ENCODE peak calls at places on chromosome 6, in six cellular contexts. S is HepG2, G is H1, P is GM12878, N is GM12891, H is K562. A is an unnamed sample.

GRCh38 chr6:156988276-156989158 is 211.3 kb downstream of the ARID1B start:
- DNase-seq in G (no peak), H (peak; percentile 83), P (peak; percentile 57), N (peak; percentile 21), S (peak; percentile 39), A (peak; percentile 19)

GRCh38 chr6:31737315-31738047 is 1.2 kb upstream of the CLIC1 start:
- DNase-seq in P (no peak), S (peak; percentile 99), H (peak; percentile 87), G (peak; percentile 49), N (no peak), A (no peak)

GRCh38 chr6:49551126-49551865 is 828 bp downstream of the C6orf141 start:
- DNase-seq in P (no peak), G (peak; percentile 73), N (peak; percentile 6), H (no peak), S (no peak), A (peak; percentile 8)

GRCh38 chr6:218153-219018 is 73.9 kb upstream of the DUSP22 start:
- DNase-seq in G (no peak), P (peak; percentile 83), H (no peak), N (no peak), S (no peak), A (peak; percentile 71)

GRCh38 chr6:312704-313485 is 20.6 kb downstream of the DUSP22 start:
- DNase-seq in H (no peak), S (no peak), N (no peak), G (no peak), P (no peak), A (no peak)

GRCh38 chr6:86456786-86457185 is 480.5 kb upstream of the HTR1E start:
- DNase-seq in S (no peak), N (no peak), G (no peak), P (no peak), H (no peak), A (no peak)

GRCh38 chr6:81609736-81610135 is 142.7 kb downstream of the TENT5A start:
- DNase-seq in H (no peak), G (no peak), S (no peak), P (no peak), N (no peak), A (no peak)

GRCh38 chr6:152164957-152165356 is 357.5 kb downstream of the ESR1 start:
- DNase-seq in G (no peak), S (no peak), P (no peak), N (no peak), H (no peak), A (no peak)

GRCh38 chr6:14463110-14463509 is 345.5 kb downstream of the CD83 start:
- DNase-seq in S (no peak), P (no peak), G (no peak), N (no peak), H (no peak), A (no peak)

GRCh38 chr6:25351485-25351884 is 72.3 kb downstream of the CARMIL1 start:
- DNase-seq in H (no peak), S (no peak), N (no peak), G (no peak), P (no peak), A (no peak)

GRCh38 chr6:71489736-71490135 is 201.1 kb downstream of the OGFRL1 start:
- DNase-seq in S (peak; percentile 47), G (no peak), P (no peak), N (no peak), H (no peak), A (no peak)

GRCh38 chr6:3526962-3527796 is 70.3 kb upstream of the SLC22A23 start:
- DNase-seq in S (no peak), G (no peak), H (no peak), N (no peak), P (no peak), A (no peak)

GRCh38 chr6:126600258-126600916 is 260.5 kb downstream of the CENPW start:
- DNase-seq in N (no peak), H (no peak), S (no peak), P (no peak), G (no peak), A (no peak)

GRCh38 chr6:41791984-41792383 is 4.5 kb downstream of the TOMM6 start:
- DNase-seq in G (no peak), S (no peak), P (no peak), N (no peak), H (no peak), A (no peak)
- TF ChIP-seq POLR2AphosphoS5 in G (no peak), S (peak; percentile 1), P (peak; percentile 41), N (peak; percentile 26), H (peak; percentile 34), A (no peak)

GRCh38 chr6:11397622-11398450 is 139.7 kb upstream of the TMEM170B start:
- DNase-seq in N (no peak), H (no peak), S (no peak), G (no peak), P (no peak), A (no peak)
- TF ChIP-seq POLR2A in N (no peak), H (no peak), S (no peak), G (no peak), P (no peak), A (no peak)

DNA sequence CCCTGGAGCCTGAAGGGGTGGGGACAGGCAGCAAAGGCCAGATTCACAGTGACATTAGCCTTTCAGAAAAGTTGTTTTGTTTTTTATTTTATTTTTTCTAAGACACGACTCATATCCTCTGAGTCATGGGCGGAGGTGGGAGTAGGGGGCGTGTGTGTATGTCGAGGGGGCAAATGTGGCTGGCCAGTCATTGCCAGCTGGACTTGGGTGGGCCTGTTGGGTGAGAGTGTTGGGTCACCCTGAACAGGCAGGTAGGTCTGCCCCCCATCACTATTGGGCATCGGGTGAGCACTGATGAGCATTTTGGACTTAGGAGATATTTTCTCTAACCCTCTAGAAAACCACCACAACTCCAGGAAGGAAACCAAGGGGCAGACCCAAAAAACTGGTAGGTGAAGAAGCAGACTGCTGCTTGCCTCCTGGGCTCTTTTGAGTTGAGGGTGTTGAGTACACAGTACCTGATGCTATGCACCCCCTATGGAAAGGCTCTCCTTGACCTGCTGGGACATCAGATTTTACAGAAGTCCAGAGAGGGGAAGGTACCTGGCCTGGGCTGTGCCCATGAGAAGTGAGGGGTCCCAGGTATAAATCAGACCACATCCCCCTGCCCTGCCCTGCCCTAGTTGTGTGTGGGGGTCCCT is 5.6 kb downstream of the SMIM29 start:
- DNase-seq in H (peak; percentile 38), G (no peak), P (no peak), S (no peak), N (no peak), A (no peak)
- TF ChIP-seq TAF1 in H (no peak), G (no peak), P (no peak), S (no peak), N (no peak), A (no peak)

DNA sequence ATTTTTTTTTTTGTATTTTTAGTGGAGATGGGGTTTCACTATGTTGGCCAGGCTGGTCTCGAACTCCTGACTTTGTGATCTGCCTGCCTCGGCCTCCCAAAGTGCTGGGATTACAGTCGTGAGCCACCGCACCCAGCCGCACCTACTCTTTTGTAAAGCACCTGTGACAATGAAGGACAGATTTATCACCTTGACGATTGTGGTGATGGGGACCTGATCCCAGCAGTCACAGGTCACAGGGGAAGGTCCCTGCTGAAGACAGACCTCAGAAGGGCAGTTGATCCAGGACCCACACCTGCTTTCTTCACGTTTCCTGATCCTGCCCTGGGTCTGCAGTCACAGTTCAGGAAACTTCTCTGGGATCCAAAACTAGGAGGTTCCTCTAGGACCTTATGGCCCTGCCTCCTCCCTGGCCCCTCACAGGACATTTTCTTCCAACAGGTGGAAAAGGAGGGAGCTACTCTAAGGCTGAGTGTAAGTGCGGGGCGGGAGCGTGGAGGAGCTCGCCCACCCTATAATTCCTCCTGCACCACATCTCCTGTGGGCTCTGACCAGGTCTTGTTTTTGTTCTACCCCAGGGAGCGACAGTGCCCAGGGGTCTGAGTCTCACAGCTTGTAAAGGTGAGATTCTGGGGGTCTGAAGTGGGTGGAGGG is 2.8 kb downstream of the HLA-E start:
- DNase-seq in S (no peak), P (no peak), N (no peak), H (no peak), G (no peak), A (no peak)
- TF ChIP-seq POLR2AphosphoS5 in S (no peak), P (peak; percentile 49), N (peak; percentile 63), H (no peak), G (no peak), A (no peak)

DNA sequence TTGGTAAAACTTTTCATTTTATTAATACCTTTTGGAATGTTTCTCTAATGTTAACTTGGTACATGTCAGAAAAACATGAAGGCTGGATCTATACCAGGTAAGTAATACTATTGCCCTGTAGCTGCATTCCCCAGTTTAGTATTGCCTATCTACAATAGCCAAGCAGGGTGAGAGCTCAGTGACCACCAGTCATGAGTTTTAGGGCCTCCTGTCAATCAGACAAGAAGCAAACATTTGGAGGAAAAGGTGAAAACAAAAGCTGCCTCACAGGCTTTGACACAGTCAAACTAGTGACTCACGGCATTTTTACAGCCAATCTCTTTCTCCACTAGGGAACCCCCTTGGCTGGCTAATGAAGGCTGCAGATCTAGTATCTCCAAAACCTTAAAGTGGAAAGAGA is 9.5 kb upstream of the CDC5L start:
- DNase-seq in P (no peak), S (peak; percentile 16), H (no peak), G (no peak), N (no peak), A (no peak)
- TF ChIP-seq POLR2A in P (no peak), S (no peak), H (no peak), G (no peak), N (no peak), A (no peak)

GRCh38 chr6:10759312-10759839 is 11.8 kb downstream of the TMEM14B start:
- DNase-seq in P (no peak), H (peak; percentile 78), G (no peak), S (peak; percentile 88), N (peak; percentile 13), A (no peak)
- TF ChIP-seq TAF1 in P (no peak), H (no peak), G (no peak), S (no peak), N (no peak), A (no peak)

DNA sequence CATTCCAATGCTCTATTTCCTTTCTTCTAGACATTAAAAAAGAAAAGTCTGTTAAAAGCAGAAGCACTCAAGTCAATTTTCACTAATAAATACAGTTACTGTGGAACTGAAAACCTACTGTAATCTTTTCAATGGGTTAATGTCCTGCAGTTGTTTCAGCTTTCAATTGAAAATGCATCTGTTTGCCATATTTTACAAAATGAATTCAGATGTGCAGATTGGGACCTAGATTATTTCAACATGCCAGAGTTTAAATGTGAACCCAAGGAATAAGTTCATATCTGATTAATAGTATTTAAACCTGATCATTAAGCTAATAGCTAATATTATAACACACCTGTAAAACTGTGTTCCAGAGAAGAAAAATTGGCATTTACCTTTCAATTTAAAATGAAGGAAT is 9.7 kb downstream of the SUPT3H start:
- DNase-seq in P (no peak), N (no peak), G (no peak), H (no peak), S (no peak), A (no peak)
- TF ChIP-seq POLR2AphosphoS5 in P (no peak), N (no peak), G (no peak), H (no peak), S (no peak), A (no peak)

A was measured in GM12892.